ENCODE peak calls at places on chromosomes 11 and 22, in six cellular contexts. E is AG08395; P is stimulated activated CD4-positive, alpha-beta T cell treated with anti-CD3 and anti-CD28 coated beads, Interleukin-12 subunit alpha, Interleukin-12 subunit beta, amount 100 ng/mL, for 4 hours; C is activated CD4-positive, CD25-positive, alpha-beta regulatory T cell; X is ACHN; U is iPS-NIHi11. O is an unnamed sample.

GRCh38 chr11:8252388-8252787 is 11.3 kb downstream of the LMO1 start:
- DNase-seq in E (no peak), P (no peak), X (no peak), C (no peak), U (no peak), O (no peak)

GRCh38 chr11:4704054-4704789 is at the start of gene MMP26:
- DNase-seq in P (no peak), C (no peak), E (no peak), U (peak; percentile 39), X (no peak), O (no peak)

GRCh38 chr11:12224537-12224893 is 114.1 kb downstream of the MICAL2 start:
- DNase-seq in X (no peak), U (peak; percentile 43), C (peak; percentile 83), P (peak; percentile 67), E (no peak), O (no peak)

GRCh38 chr11:128916037-128916572 is 24.9 kb downstream of the KCNJ5 start:
- DNase-seq in P (no peak), U (no peak), C (no peak), E (no peak), X (no peak), O (no peak)

GRCh38 chr22:36816635-36817428 is at the start of gene PVALB:
- DNase-seq in P (no peak), C (no peak), U (peak; percentile 74), X (no peak), E (peak; percentile 36), O (peak; percentile 32)

GRCh38 chr11:34916810-34917780 is 677 bp downstream of the PDHX start:
- DNase-seq in E (peak; percentile 8), P (no peak), C (no peak), U (peak; percentile 66), X (peak; percentile 8), O (no peak)

GRCh38 chr11:15367695-15368094 is 253.0 kb downstream of the INSC start:
- DNase-seq in E (no peak), X (no peak), U (no peak), P (no peak), C (no peak), O (no peak)

GRCh38 chr22:50481440-50482106 is at the start of gene ADM2:
- DNase-seq in C (peak; percentile 49), P (peak; percentile 67), E (peak; percentile 56), U (peak; percentile 94), X (peak; percentile 35), O (peak; percentile 72)

GRCh38 chr11:2421996-2422395 is 21.4 kb downstream of the TSSC4 start:
- DNase-seq in P (no peak), E (no peak), X (no peak), U (no peak), C (no peak), O (no peak)

GRCh38 chr22:17064498-17065100 is 20.2 kb upstream of the IL17RA start:
- DNase-seq in X (no peak), U (no peak), P (no peak), C (no peak), E (no peak), O (no peak)

GRCh38 chr11:66850235-66850587 is 6.7 kb upstream of the LRFN4 start:
- DNase-seq in P (no peak), C (no peak), U (peak; percentile 4), E (no peak), X (no peak), O (no peak)

GRCh38 chr11:56509439-56509838 is 18.3 kb upstream of the OR5M8 start:
- DNase-seq in P (no peak), X (no peak), E (no peak), C (no peak), U (no peak), O (peak; percentile 17)